ENCODE peak calls at places on chromosome 12, in eight cellular contexts. Q is stomach, V is gastrocnemius medialis, X is IMR-90, L is testis, F is prostate gland, O is GM12878, Y is H54. D is an unnamed sample.

GRCh38 chr12:98469108-98469507 is 46.3 kb upstream of the TMPO start:
- DNase-seq in X (no peak), F (no peak), Y (no peak), O (no peak), V (no peak), L (no peak), Q (no peak), D (no peak)

GRCh38 chr12:80761818-80762217 is 45.1 kb downstream of the MYF5 start:
- DNase-seq in F (no peak), Q (no peak), Y (no peak), X (peak), V (no peak), L (no peak), O (no peak), D (no peak)

GRCh38 chr12:113642216-113642615 is 170.5 kb upstream of the LHX5 start:
- DNase-seq in Q (no peak), F (no peak), X (no peak), O (no peak), V (no peak), L (no peak), Y (no peak), D (no peak)

GRCh38 chr12:129212221-129212630 is 358.9 kb downstream of the GLT1D1 start:
- DNase-seq in X (no peak), L (no peak), Y (no peak), V (no peak), O (no peak), Q (no peak), F (no peak), D (no peak)

GRCh38 chr12:3816266-3816665 is 56.9 kb downstream of the PARP11 start:
- DNase-seq in V (no peak), X (peak), Q (no peak), F (no peak), L (no peak), O (no peak), Y (no peak), D (no peak)

GRCh38 chr12:20269352-20270067 is 98.8 kb upstream of the PDE3A start:
- DNase-seq in O (no peak), X (no peak), F (no peak), L (no peak), V (no peak), Y (no peak), Q (no peak), D (no peak)

GRCh38 chr12:116319851-116320621 is 42.5 kb upstream of the MED13L start:
- DNase-seq in Q (no peak), Y (peak), L (peak), V (peak), F (peak), X (peak), O (no peak), D (no peak)

GRCh38 chr12:11763760-11764520 is 114.5 kb downstream of the ETV6 start:
- DNase-seq in F (no peak), X (peak), Q (no peak), O (no peak), Y (no peak), L (no peak), V (no peak), D (no peak)

GRCh38 chr12:59780605-59781135 is 184.8 kb downstream of the SLC16A7 start:
- DNase-seq in X (peak), Q (no peak), O (no peak), V (no peak), F (no peak), L (no peak), Y (no peak), D (no peak)

GRCh38 chr12:95173392-95174251 is 43.6 kb downstream of the FGD6 start:
- DNase-seq in Y (peak), X (peak), V (peak), F (peak), Q (peak), O (no peak), L (peak), D (no peak)

GRCh38 chr12:54612216-54612750 is 22.4 kb downstream of the LACRT start:
- DNase-seq in V (no peak), F (no peak), L (no peak), Y (no peak), X (no peak), O (no peak), Q (no peak), D (no peak)

GRCh38 chr12:91704446-91704845 is 441.2 kb downstream of the BTG1 start:
- DNase-seq in F (no peak), O (no peak), Q (no peak), Y (no peak), X (peak), L (no peak), V (no peak), D (no peak)

GRCh38 chr12:114406326-114407033 is 536 bp upstream of the TBX5 start:
- DNase-seq in V (no peak), X (peak), O (no peak), Q (no peak), L (no peak), Y (no peak), F (no peak), D (no peak)

GRCh38 chr12:113239811-113240331 is 18.6 kb downstream of the TPCN1 start:
- DNase-seq in X (no peak), O (no peak), V (no peak), L (no peak), Y (no peak), F (peak), Q (no peak), D (no peak)

GRCh38 chr12:89469361-89469760 is 55.2 kb downstream of the GALNT4 start:
- DNase-seq in V (no peak), Y (no peak), O (no peak), F (no peak), L (no peak), Q (no peak), X (peak), D (no peak)

GRCh38 chr12:95151406-95151805 is 65.9 kb downstream of the FGD6 start:
- DNase-seq in X (no peak), F (no peak), O (no peak), Q (no peak), Y (no peak), L (no peak), V (no peak), D (no peak)

GRCh38 chr12:52035926-52036325 is 15.3 kb upstream of the NR4A1 start:
- DNase-seq in V (no peak), Q (no peak), F (no peak), L (no peak), Y (no peak), X (no peak), O (no peak), D (no peak)
- TF ChIP-seq POLR2A in V (no peak), Q (no peak), F (no peak), L (no peak), Y (no peak), X (peak), O (no peak), D (no peak)

GRCh38 chr12:96500686-96501085 is 11.3 kb downstream of the CFAP54 start:
- DNase-seq in X (peak), O (no peak), V (no peak), F (no peak), Q (no peak), L (peak), Y (no peak), D (no peak)
- TF ChIP-seq POLR2A in X (no peak), O (no peak), V (no peak), F (no peak), Q (no peak), L (no peak), Y (no peak), D (no peak)

GRCh38 chr12:26126340-26127284 is 1.8 kb upstream of the BHLHE41 start:
- DNase-seq in Y (peak), Q (peak), L (peak), F (peak), X (peak), V (peak), O (no peak), D (no peak)
- TF ChIP-seq POLR2A in Y (peak), Q (no peak), L (no peak), F (peak), X (no peak), V (peak), O (no peak), D (no peak)

GRCh38 chr12:50084775-50085614 is at the start of gene SMARCD1:
- DNase-seq in F (peak), L (peak), X (peak), Q (peak), V (peak), Y (peak), O (peak), D (peak)
- TF ChIP-seq POLR2A in F (no peak), L (no peak), X (peak), Q (no peak), V (peak), Y (peak), O (peak), D (peak)

GRCh38 chr12:6944381-6945186 is 762 bp downstream of the C12orf57 start:
- DNase-seq in V (peak), L (peak), F (peak), O (peak), X (peak), Y (peak), Q (peak), D (peak)
- TF ChIP-seq POLR2A in V (no peak), L (no peak), F (peak), O (peak), X (no peak), Y (peak), Q (peak), D (no peak)

GRCh38 chr12:13218641-13219040 is 22.1 kb downstream of the EMP1 start:
- DNase-seq in Q (no peak), F (no peak), V (no peak), Y (no peak), O (no peak), L (no peak), X (no peak), D (no peak)
- TF ChIP-seq POLR2A in Q (no peak), F (no peak), V (no peak), Y (no peak), O (no peak), L (no peak), X (peak), D (no peak)

D was measured in GM12891.